ENCODE peak calls at places on chromosomes 6 and 20, in four cellular contexts. G is CD8-positive, alpha-beta memory T cell; F is fibroblast of pulmonary artery; Q is fibroblast of lung. L is an unnamed sample.

GRCh38 chr6:136037885-136038460 is 186.5 kb downstream of the PDE7B start:
- DNase-seq in G (no peak), Q (peak; percentile 65), F (peak; percentile 65), L (no peak)

GRCh38 chr20:57244627-57245214 is 21.7 kb downstream of the BMP7 start:
- DNase-seq in G (no peak), F (no peak), Q (no peak), L (no peak)

GRCh38 chr6:235763-236360 is 56.4 kb upstream of the DUSP22 start:
- DNase-seq in G (peak; percentile 65), F (peak; percentile 39), Q (peak; percentile 37), L (no peak)

GRCh38 chr20:2524435-2525272 is 11.7 kb upstream of the TMC2 start:
- DNase-seq in G (peak; percentile 85), Q (peak; percentile 65), F (peak; percentile 80), L (peak; percentile 41)

GRCh38 chr20:1853472-1853871 is 41.7 kb upstream of the SIRPA start:
- DNase-seq in Q (no peak), F (no peak), G (no peak), L (no peak)

GRCh38 chr20:41076776-41077175 is 48.2 kb downstream of the TOP1 start:
- DNase-seq in F (no peak), G (no peak), Q (no peak), L (no peak)

GRCh38 chr20:15576401-15576800 is 996.8 kb downstream of the KIF16B start:
- DNase-seq in G (no peak), F (no peak), Q (no peak), L (no peak)

GRCh38 chr6:85643530-85644373 is 1.1 kb upstream of the SYNCRIP start:
- DNase-seq in F (peak; percentile 98), G (peak; percentile 59), Q (peak; percentile 94), L (peak; percentile 92)

GRCh38 chr20:49675368-49676151 is 38.1 kb downstream of the B4GALT5 start:
- DNase-seq in Q (peak; percentile 66), G (no peak), F (no peak), L (no peak)
- H3K4me3 ChIP-seq in Q (no peak overlapping the region), G (no peak overlapping the region), F (no peak overlapping the region), L (no peak overlapping the region)

GRCh38 chr20:53737404-53738038 is 143.9 kb upstream of the ZNF217 start:
- DNase-seq in G (no peak), Q (peak; percentile 51), F (peak; percentile 11), L (no peak)
- H3K4me3 ChIP-seq in G (no peak overlapping the region), Q (peak overlapping the region; percentile 2), F (no peak overlapping the region), L (no peak overlapping the region)

DNA sequence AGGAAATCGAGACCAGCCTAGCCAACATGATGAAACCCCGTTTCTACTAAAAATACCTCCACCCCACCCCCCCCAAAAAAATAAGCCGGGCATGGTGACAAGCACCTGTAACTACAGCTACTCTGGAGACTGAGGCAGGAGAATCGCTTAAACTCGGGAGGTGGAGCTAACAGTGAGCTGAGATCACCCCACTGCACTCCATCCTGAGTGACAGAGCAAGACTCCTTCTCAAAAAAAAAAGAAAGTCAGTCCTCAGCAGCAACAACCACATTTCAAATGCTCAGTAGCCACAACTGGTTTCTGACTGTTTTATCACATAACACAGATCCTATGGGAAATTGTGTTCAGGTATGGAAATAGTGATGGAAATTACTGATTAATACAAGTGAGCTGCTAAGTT is 135.4 kb downstream of the HFE start:
- DNase-seq in G (no peak), Q (peak; percentile 32), F (no peak), L (no peak)
- H3K4me3 ChIP-seq in G (no peak overlapping the region), Q (no peak overlapping the region), F (no peak overlapping the region), L (no peak overlapping the region)

GRCh38 chr6:3157151-3157933 is at the start of gene TUBB2A:
- DNase-seq in Q (peak; percentile 78), G (peak; percentile 91), F (peak; percentile 83), L (peak; percentile 37)

GRCh38 chr6:3151705-3152104 is 5.6 kb downstream of the TUBB2A start:
- DNase-seq in F (no peak), Q (no peak), G (no peak), L (no peak)

GRCh38 chr6:3147914-3148757 is 9.2 kb downstream of the TUBB2A start:
- DNase-seq in F (no peak), Q (no peak), G (no peak), L (no peak)

DNA sequence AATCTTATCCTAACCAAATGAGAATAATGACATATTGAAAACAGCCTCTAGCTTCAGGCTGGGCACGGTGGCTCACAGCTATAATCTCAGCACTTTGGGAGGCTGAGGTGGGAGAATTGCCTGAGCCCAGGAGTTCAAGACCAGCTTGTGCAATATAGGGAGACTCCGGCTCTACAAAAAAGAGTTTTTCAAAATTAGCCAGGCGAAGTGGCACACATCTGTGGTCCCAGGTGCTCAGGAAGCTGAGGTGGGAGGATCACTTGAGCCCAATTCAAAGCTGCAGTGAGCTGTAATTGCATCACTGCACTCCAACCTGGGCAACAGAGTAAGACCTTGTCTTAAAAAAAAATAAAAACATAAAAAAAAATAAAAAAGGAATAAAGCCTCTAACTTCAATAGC is 4.7 kb downstream of the TUBB2A start:
- DNase-seq in Q (no peak), F (no peak), G (no peak), L (no peak)
- H3K4me3 ChIP-seq in Q (no peak overlapping the region), F (no peak overlapping the region), G (no peak overlapping the region), L (no peak overlapping the region)

GRCh38 chr6:114364295-114364694 is 21.5 kb upstream of the HS3ST5 start:
- DNase-seq in G (no peak), F (peak; percentile 7), Q (peak; percentile 72), L (peak; percentile 69)

GRCh38 chr6:114366899-114367298 is 24.1 kb upstream of the HS3ST5 start:
- DNase-seq in Q (no peak), F (no peak), G (no peak), L (no peak)

GRCh38 chr6:114362396-114362795 is 19.6 kb upstream of the HS3ST5 start:
- DNase-seq in G (no peak), F (no peak), Q (no peak), L (no peak)

GRCh38 chr6:114362957-114363356 is 20.1 kb upstream of the HS3ST5 start:
- DNase-seq in Q (no peak), F (no peak), G (no peak), L (no peak)

GRCh38 chr6:114367315-114367961 is 24.6 kb upstream of the HS3ST5 start:
- DNase-seq in F (no peak), Q (no peak), G (no peak), L (no peak)
- H3K4me3 ChIP-seq in F (no peak overlapping the region), Q (no peak overlapping the region), G (no peak overlapping the region), L (no peak overlapping the region)

DNA sequence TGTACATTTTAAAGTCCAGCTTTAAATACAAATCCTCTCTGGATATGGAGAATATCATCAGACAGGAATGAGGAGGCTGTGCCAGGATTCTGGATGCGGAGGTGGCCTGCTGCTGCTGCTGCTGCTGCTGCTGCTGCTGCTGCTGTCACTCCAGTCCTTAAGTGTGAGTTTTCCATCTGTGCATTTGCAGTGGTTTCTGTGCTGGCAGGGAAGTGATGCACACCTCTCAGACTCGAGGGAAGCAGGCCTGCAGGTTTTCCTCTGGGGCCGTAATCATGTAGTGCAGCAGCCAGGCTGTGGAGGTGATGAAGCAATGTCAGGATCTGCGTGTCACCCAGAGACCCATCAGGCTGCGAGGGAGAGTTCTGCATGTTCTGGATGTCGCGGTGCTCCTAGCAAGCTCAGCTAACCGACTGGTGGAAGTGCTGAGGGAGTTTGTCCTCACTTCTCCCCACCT is 32.0 kb downstream of the CFAP61 start:
- DNase-seq in F (no peak), Q (no peak), G (no peak), L (no peak)
- H3K4me3 ChIP-seq in F (no peak overlapping the region), Q (no peak overlapping the region), G (no peak overlapping the region), L (no peak overlapping the region)